ENCODE peak calls at places on chromosomes 2 and 18, in five cellular contexts. One of them, this sample, is unnamed.

GRCh38 chr18:36249392-36249791 is 48.1 kb upstream of the FHOD3 start:
- DNase-seq in spleen: no peak
- DNase-seq in nephron progenitor cell: no peak
- DNase-seq in endothelial cell: no peak
- DNase-seq in endodermal cell: no peak
- DNase-seq in this sample: no peak

GRCh38 chr18:55763298-55763697 is 175.3 kb upstream of the TCF4 start:
- DNase-seq in spleen: no peak
- DNase-seq in nephron progenitor cell: no peak
- DNase-seq in endothelial cell: no peak
- DNase-seq in endodermal cell: no peak
- DNase-seq in this sample: no peak

GRCh38 chr2:56981554-56981953 is 797.8 kb downstream of the CCDC85A start:
- DNase-seq in spleen: no peak
- DNase-seq in nephron progenitor cell: no peak
- DNase-seq in endothelial cell: no peak
- DNase-seq in endodermal cell: no peak
- DNase-seq in this sample: no peak

GRCh38 chr2:240893363-240893828 is 2.6 kb downstream of the MAB21L4 start:
- DNase-seq in spleen: no peak
- DNase-seq in nephron progenitor cell: peak
- DNase-seq in endothelial cell: no peak
- DNase-seq in endodermal cell: peak
- DNase-seq in this sample: peak

GRCh38 chr18:11042247-11042646 is 107.1 kb downstream of the PIEZO2 start:
- DNase-seq in spleen: no peak
- DNase-seq in nephron progenitor cell: no peak
- DNase-seq in endothelial cell: no peak
- DNase-seq in endodermal cell: no peak
- DNase-seq in this sample: no peak

GRCh38 chr2:197804049-197804757 is at the start of gene PLCL1:
- DNase-seq in spleen: peak
- DNase-seq in nephron progenitor cell: peak
- DNase-seq in endothelial cell: peak
- DNase-seq in endodermal cell: peak
- DNase-seq in this sample: peak

GRCh38 chr2:39632871-39633270 is 32.8 kb upstream of the TMEM178A start:
- DNase-seq in spleen: no peak
- DNase-seq in nephron progenitor cell: no peak
- DNase-seq in endothelial cell: no peak
- DNase-seq in endodermal cell: no peak
- DNase-seq in this sample: no peak

GRCh38 chr2:237867465-237867864 is 8.0 kb downstream of the RAMP1 start:
- DNase-seq in spleen: peak
- DNase-seq in nephron progenitor cell: no peak
- DNase-seq in endothelial cell: no peak
- DNase-seq in endodermal cell: peak
- DNase-seq in this sample: no peak

GRCh38 chr2:238107525-238108422 is 7.6 kb downstream of the ESPNL start:
- DNase-seq in spleen: peak
- DNase-seq in nephron progenitor cell: no peak
- DNase-seq in endothelial cell: no peak
- DNase-seq in endodermal cell: peak
- DNase-seq in this sample: peak

GRCh38 chr2:136665741-136666140 is 99.6 kb upstream of the THSD7B start:
- DNase-seq in spleen: no peak
- DNase-seq in nephron progenitor cell: no peak
- DNase-seq in endothelial cell: no peak
- DNase-seq in endodermal cell: no peak
- DNase-seq in this sample: no peak

GRCh38 chr2:113407446-113408099 is 29.9 kb upstream of the ZNG1B start:
- DNase-seq in spleen: no peak
- DNase-seq in nephron progenitor cell: no peak
- DNase-seq in endothelial cell: no peak
- DNase-seq in endodermal cell: no peak
- DNase-seq in this sample: no peak

GRCh38 chr2:19861771-19862170 is 40.0 kb downstream of the TTC32 start:
- DNase-seq in spleen: no peak
- DNase-seq in nephron progenitor cell: no peak
- DNase-seq in endothelial cell: no peak
- DNase-seq in endodermal cell: no peak
- DNase-seq in this sample: no peak

GRCh38 chr18:657311-657997 is at the start of gene TYMS:
- DNase-seq in spleen: peak
- DNase-seq in nephron progenitor cell: peak
- DNase-seq in endothelial cell: peak
- DNase-seq in endodermal cell: peak
- DNase-seq in this sample: peak

GRCh38 chr2:24926602-24927252 is 6.7 kb upstream of the ADCY3 start:
- DNase-seq in spleen: peak
- DNase-seq in nephron progenitor cell: peak
- DNase-seq in endothelial cell: no peak
- DNase-seq in endodermal cell: peak
- DNase-seq in this sample: peak

GRCh38 chr2:20012032-20012281 is 511 bp downstream of the MATN3 start:
- DNase-seq in spleen: no peak
- DNase-seq in nephron progenitor cell: no peak
- DNase-seq in endothelial cell: no peak
- DNase-seq in endodermal cell: no peak
- DNase-seq in this sample: no peak

GRCh38 chr2:130328710-130329109 is 14.0 kb upstream of the IMP4 start:
- DNase-seq in spleen: no peak
- DNase-seq in nephron progenitor cell: no peak
- DNase-seq in endothelial cell: no peak
- DNase-seq in endodermal cell: peak
- DNase-seq in this sample: no peak

GRCh38 chr2:113069676-113070605 is 2.2 kb downstream of the IL1F10 start:
- DNase-seq in spleen: no peak
- DNase-seq in nephron progenitor cell: no peak
- DNase-seq in endothelial cell: no peak
- DNase-seq in endodermal cell: no peak
- DNase-seq in this sample: no peak

GRCh38 chr2:216695401-216695821 is at the start of gene IGFBP5:
- DNase-seq in spleen: no peak
- DNase-seq in nephron progenitor cell: peak
- DNase-seq in endothelial cell: no peak
- DNase-seq in endodermal cell: peak
- DNase-seq in this sample: no peak

GRCh38 chr18:36711813-36712444 is 116.9 kb downstream of the TPGS2 start:
- DNase-seq in spleen: no peak
- DNase-seq in nephron progenitor cell: no peak
- DNase-seq in endothelial cell: no peak
- DNase-seq in endodermal cell: no peak
- DNase-seq in this sample: no peak

GRCh38 chr18:50924372-50924771 is 43.5 kb upstream of the ELAC1 start:
- DNase-seq in spleen: no peak
- DNase-seq in nephron progenitor cell: no peak
- DNase-seq in endothelial cell: no peak
- DNase-seq in endodermal cell: no peak
- DNase-seq in this sample: no peak

GRCh38 chr18:23283933-23284430 is 148.7 kb downstream of the CABLES1 start:
- DNase-seq in spleen: no peak
- DNase-seq in nephron progenitor cell: no peak
- DNase-seq in endothelial cell: no peak
- DNase-seq in endodermal cell: peak
- DNase-seq in this sample: peak

GRCh38 chr2:127205211-127206140 is 14.6 kb downstream of the CYP27C1 start:
- DNase-seq in spleen: peak
- DNase-seq in nephron progenitor cell: no peak
- DNase-seq in endothelial cell: no peak
- DNase-seq in endodermal cell: peak
- DNase-seq in this sample: no peak

GRCh38 chr2:25684577-25684976 is 11.2 kb upstream of the DTNB start:
- DNase-seq in spleen: peak
- DNase-seq in nephron progenitor cell: no peak
- DNase-seq in endothelial cell: no peak
- DNase-seq in endodermal cell: no peak
- DNase-seq in this sample: no peak

GRCh38 chr2:117562654-117563053 is 251.8 kb upstream of the DDX18 start:
- DNase-seq in spleen: no peak
- DNase-seq in nephron progenitor cell: no peak
- DNase-seq in endothelial cell: no peak
- DNase-seq in endodermal cell: no peak
- DNase-seq in this sample: no peak

GRCh38 chr18:5720132-5720531 is 175.2 kb downstream of the TMEM200C start:
- DNase-seq in spleen: no peak
- DNase-seq in nephron progenitor cell: no peak
- DNase-seq in endothelial cell: no peak
- DNase-seq in endodermal cell: no peak
- DNase-seq in this sample: no peak

GRCh38 chr2:54560146-54560881 is 104.2 kb downstream of the SPTBN1 start:
- DNase-seq in spleen: peak
- DNase-seq in nephron progenitor cell: peak
- DNase-seq in endothelial cell: peak
- DNase-seq in endodermal cell: peak
- DNase-seq in this sample: peak

GRCh38 chr2:218962859-218963492 is 3.5 kb downstream of the CDK5R2 start:
- DNase-seq in spleen: no peak
- DNase-seq in nephron progenitor cell: peak
- DNase-seq in endothelial cell: peak
- DNase-seq in endodermal cell: peak
- DNase-seq in this sample: peak

GRCh38 chr2:45745231-45745630 is 93.8 kb downstream of the PRKCE start:
- DNase-seq in spleen: no peak
- DNase-seq in nephron progenitor cell: no peak
- DNase-seq in endothelial cell: no peak
- DNase-seq in endodermal cell: no peak
- DNase-seq in this sample: no peak

GRCh38 chr18:36360256-36360909 is 62.9 kb downstream of the FHOD3 start:
- DNase-seq in spleen: no peak
- DNase-seq in nephron progenitor cell: no peak
- DNase-seq in endothelial cell: no peak
- DNase-seq in endodermal cell: no peak
- DNase-seq in this sample: no peak

GRCh38 chr18:3771121-3771971 is 321.4 kb downstream of the TGIF1 start:
- DNase-seq in spleen: peak
- DNase-seq in nephron progenitor cell: peak
- DNase-seq in endothelial cell: peak
- DNase-seq in endodermal cell: peak
- DNase-seq in this sample: peak

GRCh38 chr2:44952143-44952805 is 10.8 kb downstream of the SIX3 start:
- DNase-seq in spleen: no peak
- DNase-seq in nephron progenitor cell: peak
- DNase-seq in endothelial cell: peak
- DNase-seq in endodermal cell: peak
- DNase-seq in this sample: peak

GRCh38 chr2:168649105-168649504 is 153.3 kb upstream of the NOSTRIN start:
- DNase-seq in spleen: no peak
- DNase-seq in nephron progenitor cell: no peak
- DNase-seq in endothelial cell: no peak
- DNase-seq in endodermal cell: no peak
- DNase-seq in this sample: no peak
- TF ChIP-seq CTCF in spleen: no peak
- TF ChIP-seq CTCF in nephron progenitor cell: no peak
- TF ChIP-seq CTCF in endothelial cell: no peak
- TF ChIP-seq CTCF in endodermal cell: no peak
- TF ChIP-seq CTCF in this sample: no peak

GRCh38 chr2:73984203-73984921 is at the start of gene TET3:
- DNase-seq in spleen: peak
- DNase-seq in nephron progenitor cell: peak
- DNase-seq in endothelial cell: peak
- DNase-seq in endodermal cell: peak
- DNase-seq in this sample: peak

GRCh38 chr2:73984922-73985317 is 210 bp downstream of the TET3 start:
- DNase-seq in spleen: no peak
- DNase-seq in nephron progenitor cell: peak
- DNase-seq in endothelial cell: peak
- DNase-seq in endodermal cell: peak
- DNase-seq in this sample: peak

GRCh38 chr2:73985318-73986084 is 791 bp downstream of the TET3 start:
- DNase-seq in spleen: peak
- DNase-seq in nephron progenitor cell: peak
- DNase-seq in endothelial cell: peak
- DNase-seq in endodermal cell: peak
- DNase-seq in this sample: peak

GRCh38 chr2:73982140-73982617 is 2.5 kb upstream of the TET3 start:
- DNase-seq in spleen: no peak
- DNase-seq in nephron progenitor cell: no peak
- DNase-seq in endothelial cell: no peak
- DNase-seq in endodermal cell: no peak
- DNase-seq in this sample: no peak

GRCh38 chr2:73983322-73984202 is 1.1 kb upstream of the TET3 start:
- DNase-seq in spleen: peak
- DNase-seq in nephron progenitor cell: peak
- DNase-seq in endothelial cell: no peak
- DNase-seq in endodermal cell: peak
- DNase-seq in this sample: peak
- TF ChIP-seq CTCF in spleen: no peak
- TF ChIP-seq CTCF in nephron progenitor cell: no peak
- TF ChIP-seq CTCF in endothelial cell: no peak
- TF ChIP-seq CTCF in endodermal cell: peak
- TF ChIP-seq CTCF in this sample: no peak

GRCh38 chr2:202035089-202035940 is 1.7 kb downstream of the FZD7 start:
- DNase-seq in spleen: peak
- DNase-seq in nephron progenitor cell: peak
- DNase-seq in endothelial cell: peak
- DNase-seq in endodermal cell: peak
- DNase-seq in this sample: peak
- TF ChIP-seq CTCF in spleen: no peak
- TF ChIP-seq CTCF in nephron progenitor cell: peak
- TF ChIP-seq CTCF in endothelial cell: peak
- TF ChIP-seq CTCF in endodermal cell: peak
- TF ChIP-seq CTCF in this sample: no peak

GRCh38 chr18:70464343-70465114 is 175.7 kb downstream of the SOCS6 start:
- DNase-seq in spleen: peak
- DNase-seq in nephron progenitor cell: peak
- DNase-seq in endothelial cell: peak
- DNase-seq in endodermal cell: peak
- DNase-seq in this sample: peak
- TF ChIP-seq CTCF in spleen: no peak
- TF ChIP-seq CTCF in nephron progenitor cell: peak
- TF ChIP-seq CTCF in endothelial cell: no peak
- TF ChIP-seq CTCF in endodermal cell: peak
- TF ChIP-seq CTCF in this sample: no peak

DNA sequence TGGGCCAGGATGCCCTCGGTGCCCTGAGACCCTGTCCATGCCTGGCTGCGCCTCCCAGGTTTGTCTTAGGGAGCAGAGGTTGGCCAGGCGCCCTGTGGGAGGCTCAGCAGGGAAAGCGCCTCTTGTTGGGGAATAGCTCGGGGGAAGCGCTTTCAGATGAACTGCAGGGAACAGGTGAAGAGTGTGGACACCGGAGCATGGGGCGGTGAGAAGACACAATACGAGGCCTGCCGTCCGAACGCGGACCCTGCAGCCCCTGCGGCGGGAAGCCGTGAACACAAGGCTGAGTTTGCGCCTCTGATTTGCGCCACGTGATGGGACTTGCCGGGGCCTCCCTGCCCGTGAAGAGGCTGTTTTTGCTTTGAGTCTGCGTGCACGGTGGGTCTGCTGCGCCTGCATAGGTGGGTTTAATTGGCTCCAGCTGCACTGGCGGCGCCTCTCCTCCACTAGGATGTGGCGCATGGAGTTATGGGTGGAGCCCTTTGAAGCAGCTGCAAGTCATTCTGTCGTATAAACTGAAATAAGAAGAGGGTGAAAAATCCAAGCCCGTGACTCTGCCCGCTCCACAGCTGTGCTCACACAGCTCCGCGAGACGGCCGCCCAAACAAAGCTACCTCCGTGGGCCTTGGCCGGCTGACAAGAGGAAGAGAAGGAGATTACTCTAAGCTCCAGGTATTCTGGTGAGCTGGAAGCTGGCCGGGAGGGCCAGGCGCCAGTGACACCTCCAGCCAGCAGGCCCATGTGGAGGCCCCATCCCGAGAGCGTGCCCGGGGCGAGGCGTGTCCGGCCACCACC is 103.5 kb upstream of the CTDP1 start:
- DNase-seq in spleen: peak
- DNase-seq in nephron progenitor cell: no peak
- DNase-seq in endothelial cell: no peak
- DNase-seq in endodermal cell: peak
- DNase-seq in this sample: no peak
- TF ChIP-seq CTCF in spleen: no peak
- TF ChIP-seq CTCF in nephron progenitor cell: no peak
- TF ChIP-seq CTCF in endothelial cell: no peak
- TF ChIP-seq CTCF in endodermal cell: no peak
- TF ChIP-seq CTCF in this sample: no peak

This sample was measured in activated CD8-positive, alpha-beta T cell treated with anti-CD3 and anti-CD28 coated beads for 36 hours.